ENCODE peak calls at places on chromosomes 6 and 20, in five cellular contexts. One of them, this sample, is unnamed.

GRCh38 chr6:133958782-133959181 is 5.8 kb downstream of the TBPL1 start:
- DNase-seq in HCT116: no peak
- DNase-seq in SK-N-SH: no peak
- DNase-seq in H1: no peak
- DNase-seq in K562: no peak
- DNase-seq in this sample: no peak

GRCh38 chr6:4848382-4849068 is 72.3 kb downstream of the CDYL start:
- DNase-seq in K562: no peak
- DNase-seq in HCT116: no peak
- DNase-seq in SK-N-SH: no peak
- DNase-seq in H1: no peak
- DNase-seq in this sample: peak

GRCh38 chr6:33694401-33694931 is 17.0 kb downstream of the UQCC2 start:
- DNase-seq in HCT116: no peak
- DNase-seq in H1: no peak
- DNase-seq in K562: peak
- DNase-seq in SK-N-SH: peak
- DNase-seq in this sample: no peak

GRCh38 chr6:138499303-138499991 is at the start of gene NHSL1:
- DNase-seq in K562: no peak
- DNase-seq in H1: no peak
- DNase-seq in SK-N-SH: no peak
- DNase-seq in HCT116: no peak
- DNase-seq in this sample: peak

GRCh38 chr6:97141756-97142155 is 141.3 kb downstream of the MMS22L start:
- DNase-seq in SK-N-SH: no peak
- DNase-seq in K562: no peak
- DNase-seq in H1: no peak
- DNase-seq in HCT116: no peak
- DNase-seq in this sample: no peak

GRCh38 chr20:39861381-39861780 is 827.7 kb downstream of the MAFB start:
- DNase-seq in K562: no peak
- DNase-seq in SK-N-SH: no peak
- DNase-seq in H1: no peak
- DNase-seq in HCT116: no peak
- DNase-seq in this sample: no peak

GRCh38 chr20:24789877-24790276 is 159.2 kb upstream of the CST7 start:
- DNase-seq in K562: no peak
- DNase-seq in H1: no peak
- DNase-seq in HCT116: no peak
- DNase-seq in SK-N-SH: no peak
- DNase-seq in this sample: no peak

GRCh38 chr6:131787955-131788712 is 19.7 kb upstream of the ENPP1 start:
- DNase-seq in HCT116: no peak
- DNase-seq in H1: no peak
- DNase-seq in SK-N-SH: no peak
- DNase-seq in K562: no peak
- DNase-seq in this sample: no peak

GRCh38 chr6:156185113-156185512 is 592.1 kb upstream of the ARID1B start:
- DNase-seq in H1: no peak
- DNase-seq in K562: no peak
- DNase-seq in SK-N-SH: no peak
- DNase-seq in HCT116: no peak
- DNase-seq in this sample: no peak

GRCh38 chr6:36536873-36537547 is 10.3 kb downstream of the STK38 start:
- DNase-seq in HCT116: no peak
- DNase-seq in SK-N-SH: no peak
- DNase-seq in H1: no peak
- DNase-seq in K562: no peak
- DNase-seq in this sample: no peak

GRCh38 chr6:169701218-169701952 is 444 bp downstream of the WDR27 start:
- DNase-seq in H1: no peak
- DNase-seq in HCT116: no peak
- DNase-seq in K562: peak
- DNase-seq in SK-N-SH: peak
- DNase-seq in this sample: peak

GRCh38 chr6:139027620-139028182 is 844 bp upstream of the ABRACL start:
- DNase-seq in K562: no peak
- DNase-seq in H1: no peak
- DNase-seq in SK-N-SH: no peak
- DNase-seq in HCT116: no peak
- DNase-seq in this sample: no peak

GRCh38 chr6:45474376-45474775 is 96.6 kb upstream of the SUPT3H start:
- DNase-seq in SK-N-SH: no peak
- DNase-seq in HCT116: no peak
- DNase-seq in K562: no peak
- DNase-seq in H1: no peak
- DNase-seq in this sample: no peak

GRCh38 chr20:49291200-49291599 is 13.3 kb upstream of the ZNFX1 start:
- DNase-seq in HCT116: no peak
- DNase-seq in K562: no peak
- DNase-seq in H1: no peak
- DNase-seq in SK-N-SH: no peak
- DNase-seq in this sample: no peak

GRCh38 chr20:42549496-42549895 is 640.2 kb downstream of the PTPRT start:
- DNase-seq in SK-N-SH: no peak
- DNase-seq in HCT116: no peak
- DNase-seq in K562: no peak
- DNase-seq in H1: no peak
- DNase-seq in this sample: no peak

GRCh38 chr20:57074386-57074785 is 192.1 kb downstream of the BMP7 start:
- DNase-seq in K562: no peak
- DNase-seq in SK-N-SH: no peak
- DNase-seq in H1: no peak
- DNase-seq in HCT116: no peak
- DNase-seq in this sample: no peak

GRCh38 chr20:41005361-41005729 is 23.3 kb upstream of the TOP1 start:
- DNase-seq in H1: no peak
- DNase-seq in HCT116: peak
- DNase-seq in SK-N-SH: no peak
- DNase-seq in K562: no peak
- DNase-seq in this sample: peak

GRCh38 chr20:50467618-50468373 is 42.4 kb upstream of the PTPN1 start:
- DNase-seq in K562: peak
- DNase-seq in H1: no peak
- DNase-seq in HCT116: peak
- DNase-seq in SK-N-SH: peak
- DNase-seq in this sample: peak

GRCh38 chr6:106026748-106027147 is 59.4 kb upstream of the PRDM1 start:
- DNase-seq in SK-N-SH: no peak
- DNase-seq in K562: no peak
- DNase-seq in H1: no peak
- DNase-seq in HCT116: no peak
- DNase-seq in this sample: no peak
- TF ChIP-seq JUND in SK-N-SH: no peak
- TF ChIP-seq JUND in K562: no peak
- TF ChIP-seq JUND in H1: no peak
- TF ChIP-seq JUND in HCT116: no peak
- TF ChIP-seq JUND in this sample: no peak

GRCh38 chr6:40353197-40353966 is 233.8 kb downstream of the LRFN2 start:
- DNase-seq in H1: no peak
- DNase-seq in HCT116: no peak
- DNase-seq in K562: no peak
- DNase-seq in SK-N-SH: no peak
- DNase-seq in this sample: no peak

GRCh38 chr6:40353967-40354452 is 233.2 kb downstream of the LRFN2 start:
- DNase-seq in SK-N-SH: no peak
- DNase-seq in HCT116: no peak
- DNase-seq in H1: no peak
- DNase-seq in K562: peak
- DNase-seq in this sample: no peak

GRCh38 chr6:40350942-40351217 is 236.3 kb downstream of the LRFN2 start:
- DNase-seq in HCT116: no peak
- DNase-seq in SK-N-SH: no peak
- DNase-seq in K562: no peak
- DNase-seq in H1: no peak
- DNase-seq in this sample: no peak

GRCh38 chr6:40352006-40352405 is 235.2 kb downstream of the LRFN2 start:
- DNase-seq in H1: no peak
- DNase-seq in HCT116: no peak
- DNase-seq in K562: no peak
- DNase-seq in SK-N-SH: no peak
- DNase-seq in this sample: no peak

GRCh38 chr6:40352527-40353170 is 234.5 kb downstream of the LRFN2 start:
- DNase-seq in K562: no peak
- DNase-seq in H1: no peak
- DNase-seq in HCT116: no peak
- DNase-seq in SK-N-SH: no peak
- DNase-seq in this sample: no peak
- TF ChIP-seq JUND in K562: no peak
- TF ChIP-seq JUND in H1: no peak
- TF ChIP-seq JUND in HCT116: no peak
- TF ChIP-seq JUND in SK-N-SH: peak
- TF ChIP-seq JUND in this sample: no peak

DNA sequence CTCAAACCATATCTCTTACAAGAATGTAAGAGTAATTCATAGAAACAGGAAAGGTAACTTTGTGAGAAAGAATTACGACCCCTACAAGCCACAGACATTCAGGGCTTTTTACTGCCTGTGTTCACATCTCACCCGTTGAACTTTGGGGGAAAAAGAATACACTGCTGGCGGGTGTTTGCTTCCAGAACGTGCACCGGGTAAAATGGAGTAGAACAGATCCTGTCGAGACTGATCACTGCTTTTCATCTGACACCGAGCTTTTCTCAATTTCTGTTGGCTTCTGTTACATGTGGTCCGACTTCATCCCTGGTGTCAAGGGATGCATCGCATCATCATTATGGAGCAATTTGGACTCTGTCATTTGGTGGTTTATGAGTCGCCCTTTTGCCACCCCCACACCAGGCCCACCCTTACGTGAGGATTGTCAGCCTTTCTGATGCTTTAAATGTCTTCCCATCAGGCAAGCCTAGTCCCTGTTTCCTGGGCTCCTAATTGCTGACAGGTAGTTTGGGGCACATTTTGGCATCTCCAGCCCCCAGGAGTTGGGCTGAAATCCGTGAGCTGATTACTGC is 219.3 kb upstream of the ZFP64 start:
- DNase-seq in H1: no peak
- DNase-seq in K562: no peak
- DNase-seq in HCT116: no peak
- DNase-seq in SK-N-SH: no peak
- DNase-seq in this sample: no peak
- TF ChIP-seq JUND in H1: no peak
- TF ChIP-seq JUND in K562: no peak
- TF ChIP-seq JUND in HCT116: no peak
- TF ChIP-seq JUND in SK-N-SH: no peak
- TF ChIP-seq JUND in this sample: no peak

GRCh38 chr6:2229039-2229438 is 16.4 kb downstream of the GMDS start:
- DNase-seq in SK-N-SH: no peak
- DNase-seq in H1: no peak
- DNase-seq in HCT116: no peak
- DNase-seq in K562: no peak
- DNase-seq in this sample: no peak

GRCh38 chr6:2229742-2230141 is 15.7 kb downstream of the GMDS start:
- DNase-seq in SK-N-SH: no peak
- DNase-seq in K562: no peak
- DNase-seq in H1: no peak
- DNase-seq in HCT116: no peak
- DNase-seq in this sample: no peak

GRCh38 chr6:2232445-2232844 is 13.0 kb downstream of the GMDS start:
- DNase-seq in HCT116: no peak
- DNase-seq in K562: no peak
- DNase-seq in SK-N-SH: no peak
- DNase-seq in H1: no peak
- DNase-seq in this sample: no peak

GRCh38 chr6:2230659-2231277 is 14.6 kb downstream of the GMDS start:
- DNase-seq in K562: no peak
- DNase-seq in HCT116: no peak
- DNase-seq in SK-N-SH: no peak
- DNase-seq in H1: no peak
- DNase-seq in this sample: no peak

DNA sequence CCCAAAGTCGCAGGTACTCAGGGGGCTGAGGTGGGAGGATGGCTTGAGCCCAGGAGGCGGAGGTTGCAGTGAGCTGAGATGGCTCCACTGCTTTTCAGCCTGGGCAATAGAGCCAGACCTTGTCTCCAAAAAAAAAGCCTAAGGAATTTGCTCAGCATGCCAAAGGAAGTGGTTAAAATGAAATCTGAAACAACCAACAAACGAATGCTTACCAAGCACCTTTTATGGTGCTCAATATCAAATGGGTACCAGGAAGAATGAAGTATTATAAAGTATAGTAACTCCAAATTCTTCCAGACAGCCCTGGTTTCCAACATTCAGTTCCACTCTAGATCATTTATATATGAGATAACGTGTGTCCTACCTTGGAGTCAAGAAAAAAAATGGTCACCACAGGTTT is 14.0 kb downstream of the GMDS start:
- DNase-seq in H1: no peak
- DNase-seq in HCT116: no peak
- DNase-seq in SK-N-SH: no peak
- DNase-seq in K562: no peak
- DNase-seq in this sample: no peak
- TF ChIP-seq JUND in H1: no peak
- TF ChIP-seq JUND in HCT116: no peak
- TF ChIP-seq JUND in SK-N-SH: no peak
- TF ChIP-seq JUND in K562: no peak
- TF ChIP-seq JUND in this sample: no peak

GRCh38 chr6:25017932-25018581 is 82.3 kb upstream of the RIPOR2 start:
- DNase-seq in SK-N-SH: no peak
- DNase-seq in K562: no peak
- DNase-seq in H1: peak
- DNase-seq in HCT116: peak
- DNase-seq in this sample: no peak
- TF ChIP-seq JUND in SK-N-SH: no peak
- TF ChIP-seq JUND in K562: no peak
- TF ChIP-seq JUND in H1: no peak
- TF ChIP-seq JUND in HCT116: no peak
- TF ChIP-seq JUND in this sample: no peak

GRCh38 chr6:51467231-51467952 is 620.0 kb downstream of the PKHD1 start:
- DNase-seq in H1: no peak
- DNase-seq in HCT116: no peak
- DNase-seq in SK-N-SH: no peak
- DNase-seq in K562: no peak
- DNase-seq in this sample: no peak
- TF ChIP-seq JUND in H1: no peak
- TF ChIP-seq JUND in HCT116: no peak
- TF ChIP-seq JUND in SK-N-SH: no peak
- TF ChIP-seq JUND in K562: no peak
- TF ChIP-seq JUND in this sample: no peak

This sample was measured in T47D.